ENCODE peak calls at places on chromosomes 3 and 15, in seven cellular contexts. N is fibroblast of mammary gland, X is T-helper 17 cell, V is Ammon's horn, J is NCI-H524, O is immature natural killer cell, T is T-helper 2 cell. B is an unnamed sample.

GRCh38 chr3:140910860-140911259 is 30.8 kb upstream of the SLC25A36 start:
- DNase-seq in J (peak), T (no peak), X (no peak), N (peak), V (peak), O (no peak), B (peak)

GRCh38 chr3:112813723-112814171 is 32.9 kb downstream of the CD200R1L start:
- DNase-seq in V (peak), J (peak), N (peak), X (no peak), O (no peak), T (peak), B (peak)

GRCh38 chr3:55330355-55330754 is 156.8 kb downstream of the WNT5A start:
- DNase-seq in J (no peak), T (no peak), X (no peak), O (no peak), V (no peak), N (peak), B (peak)

GRCh38 chr3:38028621-38029361 is 651 bp downstream of the PLCD1 start:
- DNase-seq in T (no peak), V (no peak), J (no peak), X (no peak), N (no peak), O (no peak), B (no peak)

GRCh38 chr3:165642761-165643432 is 194.3 kb downstream of the BCHE start:
- DNase-seq in V (peak), T (no peak), O (no peak), X (no peak), N (peak), J (peak), B (peak)

GRCh38 chr3:140509534-140509933 is 168.3 kb upstream of the TRIM42 start:
- DNase-seq in T (no peak), O (no peak), J (no peak), X (no peak), N (no peak), V (no peak), B (no peak)

GRCh38 chr15:42284551-42284950 is 11.3 kb upstream of the TMEM87A start:
- DNase-seq in V (no peak), T (no peak), N (no peak), X (no peak), O (no peak), J (no peak), B (no peak)

GRCh38 chr3:152405915-152406802 is 137.4 kb downstream of the MBNL1 start:
- DNase-seq in J (peak), V (no peak), T (peak), N (peak), O (no peak), X (no peak), B (peak)

GRCh38 chr3:134066539-134067310 is 37.0 kb upstream of the SLCO2A1 start:
- DNase-seq in O (no peak), X (no peak), J (no peak), N (no peak), T (no peak), V (no peak), B (no peak)

GRCh38 chr3:156811092-156811862 is 14.9 kb upstream of the LEKR1 start:
- DNase-seq in V (no peak), N (peak), T (no peak), J (no peak), X (no peak), O (no peak), B (no peak)

GRCh38 chr3:108966773-108967172 is 13.1 kb upstream of the GUCA1C start:
- DNase-seq in O (no peak), J (no peak), T (peak), X (no peak), V (no peak), N (no peak), B (no peak)

GRCh38 chr15:32952062-32952461 is 234.3 kb downstream of the GREM1 start:
- DNase-seq in N (no peak), J (no peak), V (no peak), T (no peak), O (no peak), X (no peak), B (peak)

B was measured in iris pigment epithelial cell.